ENCODE peak calls at places on chromosomes 2 and 18, in nine cellular contexts. Q is kidney epithelial cell, G is spleen, P is MV-4-11, S is iPS-NIHi11, W is hypothalamus, D is fibroblast of lung, Z is SW480, F is T-helper 2 cell. L is an unnamed sample.

GRCh38 chr2:201057715-201058248 is 13.7 kb downstream of the HYCC2 start:
- DNase-seq in Q (no peak), G (no peak), P (no peak), S (no peak), W (no peak), D (no peak), Z (no peak), F (no peak), L (no peak)

GRCh38 chr2:44441200-44441599 is 79.5 kb downstream of the CAMKMT start:
- DNase-seq in Q (no peak), G (no peak), P (no peak), S (no peak), W (no peak), D (no peak), Z (no peak), F (no peak), L (no peak)

GRCh38 chr2:108987111-108987510 is 1.9 kb downstream of the EDAR start:
- DNase-seq in Q (no peak), G (no peak), P (no peak), S (no peak), W (no peak), D (no peak), Z (no peak), F (no peak), L (no peak)

GRCh38 chr18:57218281-57218680 is 71.4 kb downstream of the BOD1L2 start:
- DNase-seq in Q (no peak), G (no peak), P (no peak), S (no peak), W (no peak), D (no peak), Z (no peak), F (no peak), L (no peak)

GRCh38 chr18:37570336-37570930 is 4.8 kb upstream of the CELF4 start:
- DNase-seq in Q (no peak), G (no peak), P (no peak), S (no peak), W (no peak), D (no peak), Z (no peak), F (no peak), L (no peak)

GRCh38 chr2:102120261-102121259 is 22.0 kb upstream of the IL1R1 start:
- DNase-seq in Q (no peak), G (no peak), P (no peak), S (no peak), W (no peak), D (no peak), Z (no peak), F (no peak), L (no peak)

GRCh38 chr2:114119846-114120348 is 230.0 kb downstream of the ACTR3 start:
- DNase-seq in Q (no peak), G (no peak), P (no peak), S (no peak), W (no peak), D (no peak), Z (no peak), F (no peak), L (no peak)

GRCh38 chr2:46570396-46570795 is 91.0 kb downstream of the TMEM247 start:
- DNase-seq in Q (no peak), G (no peak), P (no peak), S (no peak), W (no peak), D (no peak), Z (no peak), F (no peak), L (no peak)

GRCh38 chr18:9366126-9366714 is 31.6 kb downstream of the TWSG1 start:
- DNase-seq in Q (no peak), G (no peak), P (no peak), S (peak), W (no peak), D (peak), Z (no peak), F (no peak), L (peak)

GRCh38 chr2:18719978-18720775 is 130.8 kb upstream of the NT5C1B start:
- DNase-seq in Q (peak), G (no peak), P (no peak), S (no peak), W (no peak), D (peak), Z (peak), F (no peak), L (no peak)

L was measured in pancreas.